ENCODE peak calls at places on chromosomes 11 and 22, in ten cellular contexts. O is NCI-H1930; C is left cardiac atrium; A is lower lobe of right lung; G is activated naive CD8-positive, alpha-beta T cell treated with anti-CD3 and anti-CD28 coated beads, Interleukin-2, amount 50 U/mL, for 24 hours; J is GF-D8; F is GM06990; P is epithelial cell of esophagus; M is G401; Y is posterior vena cava. Q is an unnamed sample.

GRCh38 chr11:72718101-72718501 is 34.1 kb downstream of the ARAP1 start:
- DNase-seq in O (no peak), A (peak; percentile 51), C (no peak), P (no peak), J (no peak), M (no peak), Y (no peak), G (no peak), F (no peak), Q (peak; percentile 77)

GRCh38 chr11:63240791-63241379 is 2.5 kb downstream of the SLC22A25 start:
- DNase-seq in P (peak; percentile 71), A (no peak), Y (no peak), F (no peak), J (no peak), C (no peak), M (no peak), O (no peak), G (no peak), Q (no peak)

GRCh38 chr11:23364076-23364475 is 503.8 kb upstream of the CCDC179 start:
- DNase-seq in J (no peak), A (no peak), M (no peak), F (no peak), Y (no peak), O (no peak), C (no peak), P (peak; percentile 54), G (no peak), Q (no peak)

GRCh38 chr22:11253000-11253511 is 4274.9 kb upstream of the OR11H1 start:
- DNase-seq in F (no peak), Y (peak; percentile 77), A (peak; percentile 34), O (no peak), M (no peak), G (no peak), C (peak; percentile 12), P (no peak), J (no peak), Q (peak; percentile 58)

GRCh38 chr11:68525930-68526329 is 65.4 kb downstream of the PPP6R3 start:
- DNase-seq in O (no peak), M (no peak), C (no peak), J (no peak), Y (no peak), F (no peak), G (no peak), A (no peak), P (peak; percentile 75), Q (no peak)

GRCh38 chr11:88179966-88180629 is 4.9 kb upstream of the RAB38 start:
- DNase-seq in C (no peak), Y (no peak), G (no peak), O (no peak), P (peak; percentile 94), M (no peak), J (no peak), F (peak; percentile 43), A (no peak), Q (no peak)

GRCh38 chr11:2693271-2693833 is 6.4 kb downstream of the KCNQ1OT1 start:
- DNase-seq in Y (peak; percentile 72), G (no peak), A (no peak), C (peak; percentile 13), P (no peak), O (no peak), F (no peak), M (no peak), J (no peak), Q (peak; percentile 55)

GRCh38 chr11:118813551-118813950 is 22.6 kb upstream of the DDX6 start:
- DNase-seq in G (no peak), F (no peak), J (no peak), O (no peak), A (no peak), M (no peak), C (no peak), P (no peak), Y (no peak), Q (no peak)

GRCh38 chr11:117834068-117834810 is 9.7 kb upstream of the FXYD2 start:
- DNase-seq in Y (no peak), F (no peak), A (no peak), O (no peak), P (no peak), G (no peak), M (no peak), C (peak; percentile 12), J (no peak), Q (peak; percentile 37)

GRCh38 chr11:31995525-31996123 is 95.2 kb upstream of the RCN1 start:
- DNase-seq in G (no peak), Y (no peak), O (no peak), C (no peak), P (no peak), F (peak; percentile 15), J (no peak), M (peak; percentile 84), A (no peak), Q (no peak)

GRCh38 chr22:28014141-28015055 is 95.3 kb upstream of the PITPNB start:
- DNase-seq in Y (peak; percentile 50), O (no peak), A (peak; percentile 43), P (no peak), M (no peak), J (no peak), G (no peak), F (no peak), C (peak; percentile 14), Q (no peak)

GRCh38 chr11:96075532-96075959 is 151.6 kb upstream of the MTMR2 start:
- DNase-seq in G (peak; percentile 37), F (no peak), P (no peak), A (no peak), M (no peak), J (no peak), O (no peak), C (no peak), Y (no peak), Q (no peak)

GRCh38 chr11:6040874-6041273 is 10.3 kb upstream of the OR56A1 start:
- DNase-seq in Y (no peak), G (no peak), F (no peak), M (no peak), A (no peak), C (no peak), J (no peak), P (no peak), O (no peak), Q (no peak)

GRCh38 chr11:104095791-104096190 is 59.4 kb downstream of the DDI1 start:
- DNase-seq in G (no peak), Y (no peak), J (no peak), A (no peak), F (no peak), P (no peak), M (no peak), C (no peak), O (no peak), Q (no peak)

GRCh38 chr11:28268925-28269324 is 160.7 kb downstream of the METTL15 start:
- DNase-seq in P (no peak), O (no peak), C (no peak), A (no peak), F (no peak), J (no peak), G (no peak), M (peak; percentile 39), Y (no peak), Q (no peak)

GRCh38 chr22:42294034-42294985 is 23.9 kb upstream of the TCF20 start:
- DNase-seq in M (no peak), J (no peak), F (no peak), G (no peak), C (peak; percentile 62), O (no peak), P (peak; percentile 68), Y (no peak), A (no peak), Q (no peak)

GRCh38 chr22:23784215-23784732 is 2.5 kb upstream of the SMARCB1 start:
- DNase-seq in O (no peak), G (no peak), F (no peak), P (no peak), J (peak; percentile 11), C (no peak), A (no peak), M (no peak), Y (peak; percentile 48), Q (no peak)